ENCODE peak calls at places on chromosome 20, in four cellular contexts. H is RWPE2, I is heart left ventricle, R is suprapubic skin. O is an unnamed sample.

GRCh38 chr20:22836211-22836610 is 198.9 kb upstream of the SSTR4 start:
- DNase-seq in I (no peak), R (no peak), H (no peak), O (no peak)

GRCh38 chr20:17614176-17614811 is 44.4 kb downstream of the DSTN start:
- DNase-seq in I (peak), H (peak), R (peak), O (peak)

GRCh38 chr20:8255945-8256632 is 124.0 kb downstream of the PLCB1 start:
- DNase-seq in I (no peak), R (no peak), H (no peak), O (no peak)

GRCh38 chr20:10603378-10603777 is 70.4 kb downstream of the JAG1 start:
- DNase-seq in I (no peak), H (no peak), R (no peak), O (no peak)

GRCh38 chr20:6916938-6917337 is 149.5 kb downstream of the BMP2 start:
- DNase-seq in H (no peak), I (no peak), R (no peak), O (no peak)

GRCh38 chr20:17995967-17996819 is 27.4 kb downstream of the MGME1 start:
- DNase-seq in H (no peak), R (no peak), I (peak), O (no peak)

GRCh38 chr20:20373046-20373706 is 5.3 kb downstream of the INSM1 start:
- DNase-seq in I (no peak), H (no peak), R (no peak), O (no peak)

GRCh38 chr20:41072099-41072798 is 43.6 kb downstream of the TOP1 start:
- DNase-seq in I (peak), H (peak), R (no peak), O (no peak)

GRCh38 chr20:63495771-63496403 is 3.0 kb downstream of the EEF1A2 start:
- DNase-seq in I (peak), R (peak), H (no peak), O (peak)

DNA sequence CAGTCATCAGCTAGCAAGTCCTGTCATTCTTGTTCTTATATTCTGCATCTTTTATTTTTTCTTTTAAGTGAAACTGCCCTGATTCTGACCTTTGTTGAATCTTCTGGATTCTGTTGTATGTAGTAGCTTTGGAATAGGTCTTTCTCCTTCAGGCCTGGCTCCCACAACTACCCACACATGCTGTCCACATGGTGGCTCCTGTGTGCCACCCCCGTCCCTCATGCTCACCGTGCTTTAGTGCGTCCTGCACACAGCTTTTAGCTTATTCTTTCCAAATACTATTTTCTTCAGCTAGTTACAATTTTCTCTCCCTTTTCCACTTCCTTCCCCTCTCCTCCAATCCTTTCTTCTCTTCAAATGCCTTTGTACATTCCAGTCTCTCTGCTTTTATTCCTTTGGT is 61.8 kb downstream of the CTNNBL1 start:
- DNase-seq in R (no peak), H (no peak), I (no peak), O (no peak)
- TF ChIP-seq CTCF in R (no peak), H (peak), I (peak), O (peak)

GRCh38 chr20:50508171-50508761 is 1.9 kb upstream of the PTPN1 start:
- DNase-seq in I (no peak), H (peak), R (no peak), O (no peak)

GRCh38 chr20:50501970-50502745 is 8.0 kb upstream of the PTPN1 start:
- DNase-seq in R (no peak), I (no peak), H (peak), O (no peak)

GRCh38 chr20:50509923-50510705 is at the start of gene PTPN1:
- DNase-seq in R (peak), H (peak), I (peak), O (peak)

GRCh38 chr20:50504231-50504823 is 5.9 kb upstream of the PTPN1 start:
- DNase-seq in I (no peak), R (no peak), H (peak), O (no peak)

GRCh38 chr20:50506270-50506579 is 4.0 kb upstream of the PTPN1 start:
- DNase-seq in I (no peak), R (no peak), H (peak), O (no peak)
- TF ChIP-seq CTCF in I (no peak), R (no peak), H (peak), O (peak)

GRCh38 chr20:37007898-37008649 is 56.6 kb upstream of the SAMHD1 start:
- DNase-seq in H (no peak), R (no peak), I (no peak), O (no peak)
- TF ChIP-seq CTCF in H (peak), R (no peak), I (no peak), O (peak)

DNA sequence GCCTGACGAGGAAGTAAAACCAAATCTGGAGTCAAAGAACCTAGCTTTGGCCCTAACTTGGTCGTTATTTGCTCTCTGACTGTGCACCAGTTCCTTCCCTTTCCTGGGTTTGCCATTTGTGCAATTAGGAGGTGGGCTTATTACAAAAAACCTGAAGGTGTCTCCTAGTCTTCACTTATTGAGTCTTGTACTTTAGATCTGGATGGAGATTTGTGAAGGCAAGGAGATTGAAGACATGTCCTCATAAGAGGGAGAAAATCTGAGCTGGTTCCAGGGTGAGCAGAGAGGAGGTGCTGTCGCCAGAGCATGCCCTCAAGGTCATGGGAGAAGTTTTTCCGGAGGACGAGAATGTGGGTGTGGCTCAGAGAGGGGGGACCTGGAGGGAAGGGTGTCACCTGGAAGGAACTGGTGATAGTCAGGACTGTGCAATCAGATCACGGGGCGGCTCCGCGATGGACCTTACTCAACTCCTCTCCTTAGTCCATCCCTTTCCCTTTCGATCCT is 703 bp upstream of the ACSS2 start:
- DNase-seq in H (no peak), R (no peak), I (no peak), O (no peak)
- TF ChIP-seq CTCF in H (peak), R (no peak), I (peak), O (peak)

DNA sequence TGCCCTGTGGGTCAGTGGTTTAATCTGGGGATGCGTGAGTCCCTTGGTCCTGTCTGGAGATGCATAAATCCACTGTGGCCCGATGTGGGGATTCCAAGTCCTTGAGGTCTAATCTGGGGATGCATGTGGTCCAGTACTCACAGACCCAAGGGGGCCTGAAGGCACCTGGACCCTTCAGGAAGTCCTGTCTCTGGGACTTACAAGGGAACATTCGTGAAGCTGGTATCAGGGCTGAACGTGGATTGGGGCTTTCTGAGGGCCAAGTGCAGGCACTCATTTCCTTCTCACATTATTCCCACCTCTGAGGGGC is 25.2 kb upstream of the GTSF1L start:
- DNase-seq in R (no peak), H (no peak), I (no peak), O (no peak)
- TF ChIP-seq CTCF in R (no peak), H (no peak), I (no peak), O (no peak)

GRCh38 chr20:59207235-59207634 is 43.6 kb downstream of the ZNF831 start:
- DNase-seq in R (no peak), I (no peak), H (no peak), O (no peak)

GRCh38 chr20:59210186-59210585 is 46.6 kb downstream of the ZNF831 start:
- DNase-seq in H (no peak), R (no peak), I (no peak), O (no peak)

GRCh38 chr20:59204201-59204894 is 40.7 kb downstream of the ZNF831 start:
- DNase-seq in I (no peak), H (peak), R (no peak), O (no peak)

GRCh38 chr20:59205044-59205443 is 41.4 kb downstream of the ZNF831 start:
- DNase-seq in I (no peak), H (peak), R (no peak), O (no peak)

DNA sequence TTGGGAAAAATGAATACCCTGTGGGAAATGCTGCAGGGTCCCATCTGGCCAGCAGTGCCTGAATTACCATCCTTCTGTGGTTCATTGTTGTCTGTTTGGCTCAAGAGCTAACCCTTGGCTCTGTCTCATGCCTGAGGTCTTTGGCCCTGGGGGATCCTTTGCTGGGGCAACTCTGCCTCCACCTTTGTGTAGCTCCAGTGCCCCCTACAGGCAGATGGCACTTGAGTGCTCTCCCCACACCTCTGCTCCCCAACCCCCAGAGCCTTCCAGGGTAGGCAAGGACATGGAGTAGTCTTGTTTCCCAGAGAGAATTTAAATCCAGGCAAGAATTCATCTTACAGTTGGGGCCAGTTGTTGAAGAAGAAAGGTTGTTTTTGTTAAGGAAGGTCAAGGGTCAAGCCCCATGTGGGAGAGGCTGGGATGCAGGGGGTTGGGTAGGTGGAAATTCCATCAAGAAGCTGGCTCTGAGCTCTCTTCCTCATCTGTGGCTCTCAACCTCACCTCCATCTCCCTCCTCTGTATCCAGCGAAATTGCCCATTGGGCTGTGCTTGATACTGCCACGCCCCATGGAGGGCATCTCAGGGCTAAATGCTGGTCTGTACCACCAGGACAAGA is 44.2 kb downstream of the ZNF831 start:
- DNase-seq in H (no peak), I (peak), R (no peak), O (no peak)
- TF ChIP-seq CTCF in H (peak), I (peak), R (peak), O (peak)